ENCODE peak calls at places on chromosomes 3 and 15, in seven cellular contexts. K is GM12891, Q is HepG2, U is GM12878, H is SK-N-SH, X is K562, A is H1. T is an unnamed sample.

GRCh38 chr3:179640469-179640868 is 12.4 kb upstream of the USP13 start:
- DNase-seq in K (no peak), U (no peak), Q (no peak), H (no peak), A (no peak), X (no peak), T (no peak)

GRCh38 chr3:122030381-122031122 is 8.5 kb upstream of the ILDR1 start:
- DNase-seq in X (no peak), Q (no peak), H (no peak), A (no peak), K (no peak), U (peak), T (no peak)

GRCh38 chr3:65350786-65351476 is 663.1 kb upstream of the ADAMTS9 start:
- DNase-seq in H (no peak), K (no peak), U (no peak), Q (no peak), A (no peak), X (no peak), T (no peak)

GRCh38 chr3:105365536-105366301 is 990 bp upstream of the ALCAM start:
- DNase-seq in K (no peak), A (no peak), U (no peak), H (peak), Q (no peak), X (no peak), T (no peak)

GRCh38 chr3:21544076-21544462 is 206.9 kb downstream of the ZNF385D start:
- DNase-seq in X (no peak), U (no peak), H (no peak), Q (no peak), K (no peak), A (no peak), T (no peak)

GRCh38 chr15:29141908-29142747 is 127.5 kb downstream of the NSMCE3 start:
- DNase-seq in H (no peak), A (peak), Q (no peak), U (peak), K (no peak), X (no peak), T (no peak)

GRCh38 chr3:31402118-31402517 is 130.6 kb upstream of the STT3B start:
- DNase-seq in X (no peak), U (no peak), H (no peak), K (no peak), Q (no peak), A (no peak), T (no peak)

GRCh38 chr3:129749692-129750091 is 143.2 kb upstream of the PLXND1 start:
- DNase-seq in Q (no peak), U (no peak), H (no peak), A (no peak), K (no peak), X (no peak), T (no peak)

GRCh38 chr3:111859061-111859973 is at the start of gene PHLDB2:
- DNase-seq in K (peak), H (peak), X (no peak), A (peak), Q (peak), U (no peak), T (peak)

GRCh38 chr3:177598110-177598833 is 401.0 kb upstream of the TBL1XR1 start:
- DNase-seq in Q (no peak), X (no peak), K (no peak), U (no peak), A (no peak), H (no peak), T (no peak)

GRCh38 chr3:193832833-193833413 is 239.9 kb downstream of the OPA1 start:
- DNase-seq in U (no peak), K (no peak), A (no peak), Q (no peak), H (no peak), X (no peak), T (no peak)

GRCh38 chr3:52406231-52406661 is 38.7 kb downstream of the SEMA3G start:
- DNase-seq in U (no peak), H (no peak), A (no peak), X (no peak), K (no peak), Q (no peak), T (no peak)

GRCh38 chr15:35595656-35596055 is 49.7 kb upstream of the DPH6 start:
- DNase-seq in H (no peak), X (no peak), Q (no peak), U (no peak), K (no peak), A (no peak), T (no peak)

GRCh38 chr3:153977148-153977547 is 144.0 kb upstream of the ARHGEF26 start:
- DNase-seq in Q (no peak), H (no peak), K (no peak), U (no peak), A (no peak), X (no peak), T (no peak)

GRCh38 chr15:42710662-42711061 is 26.3 kb downstream of the CDAN1 start:
- DNase-seq in K (no peak), X (no peak), U (no peak), Q (no peak), A (no peak), H (no peak), T (no peak)

GRCh38 chr15:46091860-46092450 is 457.1 kb downstream of the SQOR start:
- DNase-seq in Q (peak), H (peak), A (peak), U (no peak), K (no peak), X (peak), T (no peak)

GRCh38 chr3:3200632-3201212 is 21.2 kb upstream of the CRBN start:
- DNase-seq in H (peak), A (no peak), K (no peak), X (peak), U (peak), Q (peak), T (no peak)

GRCh38 chr3:45225465-45226205 is 452 bp downstream of the TMEM158 start:
- DNase-seq in A (peak), H (peak), X (peak), K (peak), U (no peak), Q (no peak), T (peak)

GRCh38 chr3:182755308-182756106 is 37.8 kb upstream of the ATP11B start:
- DNase-seq in Q (no peak), A (no peak), K (no peak), X (no peak), U (no peak), H (no peak), T (no peak)

GRCh38 chr3:59839283-59839682 is 789.5 kb upstream of the CFAP20DC start:
- DNase-seq in X (no peak), Q (no peak), H (no peak), A (no peak), U (no peak), K (no peak), T (no peak)

GRCh38 chr3:191721390-191721801 is 260.4 kb downstream of the PYDC2 start:
- DNase-seq in X (no peak), Q (peak), K (no peak), U (no peak), A (no peak), H (no peak), T (no peak)

GRCh38 chr15:69400850-69401249 is 13.3 kb upstream of the KIF23 start:
- DNase-seq in Q (no peak), A (no peak), H (no peak), U (no peak), X (no peak), K (no peak), T (no peak)

GRCh38 chr15:69395460-69395859 is 18.7 kb upstream of the KIF23 start:
- DNase-seq in U (no peak), K (no peak), Q (no peak), A (peak), H (no peak), X (no peak), T (no peak)

GRCh38 chr15:69395991-69396390 is 18.2 kb upstream of the KIF23 start:
- DNase-seq in A (no peak), Q (no peak), K (no peak), X (no peak), U (no peak), H (no peak), T (no peak)

GRCh38 chr15:69394556-69395282 is 19.4 kb upstream of the KIF23 start:
- DNase-seq in Q (peak), K (peak), A (peak), X (peak), U (no peak), H (peak), T (peak)

DNA sequence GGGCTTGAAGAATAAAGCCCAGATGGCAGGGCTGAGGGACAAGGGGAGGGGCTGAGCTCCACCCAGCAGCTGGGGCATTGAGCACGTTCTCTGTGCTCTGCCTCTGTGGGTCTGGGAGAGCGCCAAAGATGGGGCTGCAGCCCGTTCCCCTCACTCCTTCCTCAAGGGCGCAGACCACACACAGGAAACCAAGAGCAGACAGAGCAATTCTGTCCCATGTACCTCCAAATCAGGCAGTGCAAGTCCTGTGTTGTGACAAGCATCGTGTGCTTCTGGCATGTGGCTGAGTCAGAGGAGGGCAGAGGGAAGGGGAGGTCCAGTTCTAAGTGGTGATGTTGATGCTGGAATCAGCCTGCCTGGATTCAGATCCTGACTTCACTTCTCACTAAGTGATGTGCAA is 15.6 kb upstream of the KIF23 start:
- DNase-seq in K (no peak), Q (no peak), H (no peak), A (no peak), X (no peak), U (no peak), T (no peak)
- TF ChIP-seq TAF1 in K (no peak), Q (no peak), H (no peak), A (no peak), X (no peak), U (no peak), T (no peak)

GRCh38 chr15:39248204-39248603 is 332.7 kb upstream of the THBS1 start:
- DNase-seq in U (no peak), H (no peak), K (no peak), A (no peak), X (no peak), Q (peak), T (no peak)

GRCh38 chr15:39251413-39252197 is 329.3 kb upstream of the THBS1 start:
- DNase-seq in H (no peak), A (no peak), K (no peak), X (no peak), Q (no peak), U (peak), T (no peak)

GRCh38 chr15:39250001-39250400 is 330.9 kb upstream of the THBS1 start:
- DNase-seq in A (no peak), Q (no peak), H (no peak), K (no peak), X (no peak), U (no peak), T (no peak)

GRCh38 chr15:39253552-39253951 is 327.3 kb upstream of the THBS1 start:
- DNase-seq in U (no peak), A (no peak), K (no peak), Q (no peak), H (no peak), X (no peak), T (no peak)

GRCh38 chr15:39250460-39251186 is 330.3 kb upstream of the THBS1 start:
- DNase-seq in U (no peak), X (no peak), A (no peak), Q (no peak), K (no peak), H (no peak), T (no peak)
- TF ChIP-seq POLR2AphosphoS5 in U (no peak), X (no peak), A (no peak), Q (no peak), K (no peak), H (no peak), T (no peak)

GRCh38 chr3:17674082-17674686 is 68.2 kb downstream of the TBC1D5 start:
- DNase-seq in U (no peak), Q (no peak), H (no peak), K (no peak), X (no peak), A (no peak), T (no peak)

GRCh38 chr3:17678116-17678741 is 64.2 kb downstream of the TBC1D5 start:
- DNase-seq in U (no peak), H (no peak), Q (no peak), K (no peak), X (no peak), A (no peak), T (no peak)

GRCh38 chr3:17670749-17671148 is 71.7 kb downstream of the TBC1D5 start:
- DNase-seq in K (no peak), X (no peak), A (no peak), U (no peak), Q (no peak), H (peak), T (no peak)

DNA sequence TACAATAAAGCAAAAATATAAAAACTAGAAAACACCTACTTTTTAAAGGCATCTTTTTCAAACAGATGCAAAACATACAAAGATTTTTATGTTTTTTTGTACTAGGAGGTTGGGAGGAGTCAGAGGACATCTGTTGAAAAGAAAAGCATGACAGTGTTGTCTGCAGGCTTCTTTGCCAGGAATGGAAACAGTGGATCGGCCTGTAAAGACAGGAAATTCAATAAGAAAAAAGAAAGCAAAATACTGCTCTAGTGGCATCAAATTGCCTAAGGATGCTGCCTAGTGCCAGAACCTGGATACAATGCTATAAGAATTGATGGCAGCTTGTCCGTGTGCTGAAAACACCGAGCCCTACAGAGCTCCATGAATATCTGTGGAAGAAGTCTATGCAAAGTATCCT is 69.9 kb downstream of the TBC1D5 start:
- DNase-seq in H (peak), A (no peak), Q (no peak), X (no peak), K (no peak), U (no peak), T (no peak)
- TF ChIP-seq TAF1 in H (no peak), A (no peak), Q (no peak), X (no peak), K (no peak), U (no peak), T (no peak)

GRCh38 chr3:14248849-14249523 is 70.4 kb downstream of the LSM3 start:
- DNase-seq in X (no peak), U (no peak), Q (peak), A (no peak), H (no peak), K (no peak), T (no peak)
- TF ChIP-seq POLR2AphosphoS5 in X (no peak), U (no peak), Q (no peak), A (no peak), H (no peak), K (no peak), T (no peak)

DNA sequence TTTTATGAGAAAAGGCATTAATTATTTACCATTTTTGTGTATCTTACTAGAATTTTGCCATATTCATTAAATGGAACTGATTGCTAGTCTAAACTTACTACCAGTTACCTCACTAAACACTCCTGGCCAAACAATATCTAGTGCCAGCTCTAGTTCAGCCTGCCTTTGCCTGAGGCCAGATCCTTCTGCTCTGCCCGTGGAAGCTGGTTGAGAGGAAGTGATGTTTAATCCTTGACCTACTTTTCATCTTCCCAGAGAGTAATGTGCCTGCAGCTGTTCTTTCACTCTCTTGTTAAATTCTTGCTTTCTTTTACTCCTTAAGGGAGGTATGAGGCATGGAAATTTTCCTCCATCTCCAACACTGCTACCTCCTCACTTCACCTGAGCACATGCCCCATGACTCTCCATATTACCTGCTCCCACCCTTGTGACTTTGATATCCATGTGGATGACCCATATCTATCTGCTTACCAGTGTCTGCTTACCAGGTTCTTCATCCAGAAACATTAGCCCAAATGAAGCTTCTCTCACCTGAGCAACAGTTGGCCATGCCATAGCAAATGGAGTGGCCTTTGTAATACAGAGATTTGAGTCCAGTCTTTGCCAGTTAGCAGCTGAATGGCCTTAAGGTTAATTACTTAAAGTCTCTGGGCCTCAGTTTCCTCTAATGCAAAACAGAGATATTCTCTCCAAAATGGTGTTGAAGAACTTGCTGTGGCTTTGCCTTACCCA is 53.4 kb downstream of the UBE2E1 start:
- DNase-seq in Q (no peak), X (no peak), K (no peak), U (no peak), A (no peak), H (no peak), T (no peak)
- TF ChIP-seq TAF1 in Q (no peak), X (no peak), K (no peak), U (no peak), A (no peak), H (no peak), T (no peak)

T was measured in GM12892.